ENCODE peak calls at places on chromosomes 2 and 18, in six cellular contexts. U is stomach, I is epithelial cell of esophagus, L is prostate gland, S is MM.1S, K is kidney epithelial cell. V is an unnamed sample.

GRCh38 chr2:64522843-64523428 is 1.2 kb upstream of the AFTPH start:
- DNase-seq in I (peak), S (peak), L (peak), U (peak), K (peak), V (peak)

GRCh38 chr2:83196225-83196624 is 1262.9 kb downstream of the SUCLG1 start:
- DNase-seq in I (peak), U (no peak), K (peak), S (peak), L (no peak), V (peak)

GRCh38 chr2:198314559-198315153 is 510.3 kb downstream of the PLCL1 start:
- DNase-seq in S (peak), I (peak), L (no peak), U (no peak), K (no peak), V (no peak)

GRCh38 chr2:8193686-8194615 is 487.9 kb upstream of the ID2 start:
- DNase-seq in S (no peak), L (no peak), K (no peak), U (no peak), I (no peak), V (no peak)

GRCh38 chr18:26479686-26480079 is 68.7 kb downstream of the KCTD1 start:
- DNase-seq in L (peak), S (no peak), K (no peak), I (no peak), U (no peak), V (no peak)

GRCh38 chr18:3447895-3448844 is 1.8 kb upstream of the TGIF1 start:
- DNase-seq in S (peak), L (peak), K (peak), I (peak), U (peak), V (peak)

GRCh38 chr2:220434365-220434764 is 806.9 kb downstream of the SLC4A3 start:
- DNase-seq in I (peak), K (no peak), S (no peak), U (no peak), L (no peak), V (peak)

GRCh38 chr2:50785781-50786180 is 246.2 kb downstream of the NRXN1 start:
- DNase-seq in K (no peak), I (no peak), U (no peak), S (no peak), L (no peak), V (no peak)

GRCh38 chr18:76405761-76406356 is 89.2 kb downstream of the ZNF516 start:
- DNase-seq in I (peak), L (peak), U (peak), K (no peak), S (peak), V (no peak)

GRCh38 chr2:148459300-148459891 is 185.2 kb upstream of the EPC2 start:
- DNase-seq in I (no peak), K (no peak), U (no peak), S (peak), L (no peak), V (no peak)

GRCh38 chr2:66445781-66446177 is 10.9 kb downstream of the MEIS1 start:
- DNase-seq in U (no peak), I (peak), L (no peak), K (no peak), S (no peak), V (no peak)
- H3K4me3 ChIP-seq in U (peak), I (peak), L (peak), K (peak), S (no peak), V (peak)

GRCh38 chr18:12520442-12520992 is 112.8 kb downstream of the PRELID3A start:
- DNase-seq in I (no peak), L (no peak), S (no peak), U (no peak), K (no peak), V (no peak)
- TF ChIP-seq CTCF in I (no peak), L (no peak), S (no peak), U (no peak), K (no peak), V (no peak)

DNA sequence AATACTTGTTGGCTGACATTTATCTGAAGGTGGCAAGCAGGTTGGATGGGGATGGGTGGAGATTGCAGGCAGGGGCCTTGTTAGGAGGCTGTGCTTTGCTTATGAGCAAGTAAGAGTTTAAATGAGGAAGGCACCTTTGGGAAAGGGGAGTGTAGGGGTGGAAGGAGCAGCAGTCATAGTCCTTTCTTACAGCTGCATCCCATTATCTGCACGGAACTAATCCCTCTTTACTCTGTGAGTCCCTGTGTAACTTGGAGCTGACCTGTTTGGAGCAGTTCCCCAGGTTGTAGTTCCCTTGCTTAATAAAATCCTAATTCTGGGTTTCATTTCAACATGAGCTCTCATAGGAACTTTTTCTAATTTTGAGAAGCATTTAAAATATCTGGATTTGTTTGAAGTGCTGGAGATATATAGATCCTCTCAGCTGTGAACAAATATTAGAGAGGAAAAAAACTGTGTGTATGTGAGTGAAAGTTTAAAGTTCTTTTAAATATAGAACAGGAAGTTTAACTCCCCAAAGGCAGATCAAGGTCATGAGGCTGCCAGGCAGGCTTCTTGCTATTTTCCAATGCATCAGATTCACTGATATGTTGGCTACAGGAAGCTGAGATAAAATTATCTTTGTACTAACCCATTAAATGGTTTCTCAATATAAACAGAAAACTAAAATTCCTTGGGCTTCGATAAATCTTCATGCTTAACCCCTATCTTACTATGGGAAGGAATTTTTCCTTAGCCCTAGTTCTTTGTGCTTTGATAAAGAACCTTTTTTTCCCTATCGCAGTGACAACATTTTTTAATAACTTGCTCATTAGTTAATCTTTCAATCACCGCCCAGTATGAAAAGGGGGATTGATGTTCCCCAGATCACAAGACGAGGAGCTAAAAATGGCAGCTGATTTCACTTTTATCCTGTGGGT is 104.6 kb upstream of the EML6 start:
- DNase-seq in K (no peak), S (no peak), L (no peak), I (no peak), U (peak), V (no peak)
- H3K4me3 ChIP-seq in K (no peak), S (no peak), L (no peak), I (no peak), U (no peak), V (no peak)

DNA sequence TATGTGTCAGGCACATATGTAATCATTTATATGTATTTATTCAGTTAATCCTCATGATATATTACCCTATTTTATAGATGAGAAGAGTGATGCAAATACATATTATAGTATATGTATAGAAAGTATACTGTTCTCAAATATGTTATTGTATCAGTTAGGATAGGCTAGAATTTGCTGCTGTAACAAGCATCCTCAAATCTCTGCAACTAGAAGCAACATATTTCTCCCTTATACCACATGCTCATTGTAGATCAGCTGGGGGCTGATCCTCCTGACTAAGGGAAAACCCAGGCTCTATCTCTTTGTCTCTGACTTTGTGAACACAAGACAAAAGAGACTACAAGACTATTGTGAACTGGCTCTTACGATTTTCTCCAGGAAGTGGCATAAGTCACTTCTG is 24.8 kb upstream of the HS6ST1 start:
- DNase-seq in K (no peak), U (no peak), S (no peak), L (no peak), I (no peak), V (no peak)
- TF ChIP-seq CTCF in K (no peak), U (no peak), S (no peak), L (no peak), I (no peak), V (no peak)

GRCh38 chr2:149597050-149598013 is 9.8 kb upstream of the MMADHC start:
- DNase-seq in K (peak), U (peak), L (peak), I (peak), S (peak), V (no peak)

GRCh38 chr2:149601141-149601796 is 13.7 kb upstream of the MMADHC start:
- DNase-seq in I (peak), S (no peak), L (no peak), U (no peak), K (peak), V (no peak)

GRCh38 chr2:149596471-149596870 is 8.9 kb upstream of the MMADHC start:
- DNase-seq in S (no peak), U (no peak), I (no peak), K (no peak), L (no peak), V (no peak)

GRCh38 chr2:149595069-149595963 is 7.7 kb upstream of the MMADHC start:
- DNase-seq in S (no peak), U (no peak), L (no peak), K (no peak), I (peak), V (no peak)

GRCh38 chr2:149598014-149598395 is 10.4 kb upstream of the MMADHC start:
- DNase-seq in U (no peak), L (no peak), S (no peak), K (no peak), I (no peak), V (no peak)
- H3K4me3 ChIP-seq in U (no peak), L (peak), S (peak), K (no peak), I (no peak), V (peak)

V was measured in retinal pigment epithelial cell.